ENCODE peak calls at places on chromosome 6, in ten cellular contexts. V, R, P, F, D, A, J, I, E and X are unnamed samples. For H3K36me3, the result is how much of the 10 kb centered on the place peaks cover.

GRCh38 chr6:56387621-56388413 is 140.4 kb upstream of the COL21A1 start:
- DNase-seq in V (peak), R (no peak), P (no peak), F (no peak), D (peak), A (no peak), J (no peak), I (no peak), E (no peak), X (peak)

GRCh38 chr6:43455034-43455747 is at the start of gene DLK2:
- DNase-seq in V (peak), R (no peak), P (no peak), F (no peak), D (no peak), A (no peak), J (no peak), I (peak), E (no peak), X (no peak)

GRCh38 chr6:130183271-130184222 is 39.2 kb downstream of the SAMD3 start:
- DNase-seq in V (no peak), R (no peak), P (no peak), F (no peak), D (no peak), A (no peak), J (no peak), I (no peak), E (no peak), X (no peak)

GRCh38 chr6:5416250-5416649 is 154.9 kb downstream of the FARS2 start:
- DNase-seq in V (no peak), R (no peak), P (no peak), F (no peak), D (no peak), A (no peak), J (no peak), I (no peak), E (no peak), X (no peak)

GRCh38 chr6:72411872-72412708 is 209.8 kb upstream of the KCNQ5 start:
- DNase-seq in V (peak), R (peak), P (peak), F (peak), D (peak), A (peak), J (peak), I (peak), E (peak), X (peak)

GRCh38 chr6:160137130-160137988 is 15.7 kb downstream of the SLC22A1 start:
- DNase-seq in V (peak), R (no peak), P (no peak), F (no peak), D (no peak), A (no peak), J (no peak), I (no peak), E (no peak), X (no peak)

GRCh38 chr6:17045581-17046322 is 56.1 kb upstream of the STMND1 start:
- DNase-seq in V (no peak), R (no peak), P (no peak), F (no peak), D (no peak), A (no peak), J (no peak), I (no peak), E (no peak), X (no peak)

GRCh38 chr6:63491104-63491503 is 81.2 kb upstream of the LOC128125822 start:
- DNase-seq in V (no peak), R (no peak), P (no peak), F (no peak), D (no peak), A (no peak), J (no peak), I (no peak), E (no peak), X (no peak)

GRCh38 chr6:43707269-43707668 is 19.7 kb upstream of the MRPS18A start:
- DNase-seq in V (no peak), R (no peak), P (no peak), F (no peak), D (no peak), A (no peak), J (no peak), I (no peak), E (no peak), X (no peak)

GRCh38 chr6:169217972-169218371 is 35.7 kb downstream of the THBS2 start:
- DNase-seq in V (no peak), R (no peak), P (no peak), F (no peak), D (no peak), A (no peak), J (no peak), I (no peak), E (no peak), X (no peak)

GRCh38 chr6:40358473-40359460 is 228.4 kb downstream of the LRFN2 start:
- DNase-seq in V (no peak), R (no peak), P (no peak), F (no peak), D (no peak), A (no peak), J (no peak), I (no peak), E (no peak), X (no peak)

GRCh38 chr6:20954325-20954724 is 420.1 kb downstream of the CDKAL1 start:
- DNase-seq in V (no peak), R (no peak), P (no peak), F (no peak), D (no peak), A (no peak), J (no peak), I (no peak), E (no peak), X (no peak)

GRCh38 chr6:56984884-56985283 is 30.0 kb downstream of the BEND6 start:
- DNase-seq in V (no peak), R (no peak), P (no peak), F (no peak), D (no peak), A (no peak), J (no peak), I (no peak), E (no peak), X (no peak)

GRCh38 chr6:44128020-44128917 is 915 bp downstream of the TMEM63B start:
- DNase-seq in V (peak), R (peak), P (peak), F (no peak), D (peak), A (no peak), J (peak), I (peak), E (peak), X (peak)

GRCh38 chr6:148878683-148879082 is 131.9 kb downstream of the UST start:
- DNase-seq in V (no peak), R (no peak), P (no peak), F (no peak), D (no peak), A (no peak), J (no peak), I (no peak), E (no peak), X (no peak)

GRCh38 chr6:39302669-39303424 is 11.4 kb downstream of the KCNK17 start:
- DNase-seq in V (peak), R (peak), P (peak), F (peak), D (peak), A (peak), J (peak), I (peak), E (peak), X (peak)

GRCh38 chr6:88920088-88920487 is 43.3 kb downstream of the RNGTT start:
- DNase-seq in V (no peak), R (no peak), P (no peak), F (no peak), D (no peak), A (no peak), J (no peak), I (no peak), E (no peak), X (no peak)

GRCh38 chr6:157246048-157246630 is 77.2 kb downstream of the TMEM242 start:
- DNase-seq in V (no peak), R (no peak), P (peak), F (no peak), D (no peak), A (no peak), J (peak), I (no peak), E (peak), X (no peak)

GRCh38 chr6:158853072-158853871 is 34.1 kb upstream of the EZR start:
- DNase-seq in V (peak), R (peak), P (peak), F (no peak), D (peak), A (peak), J (peak), I (peak), E (no peak), X (peak)

GRCh38 chr6:35972471-35972985 is 51.6 kb upstream of the SRPK1 start:
- DNase-seq in V (no peak), R (no peak), P (no peak), F (no peak), D (no peak), A (no peak), J (peak), I (no peak), E (no peak), X (no peak)

GRCh38 chr6:76416821-76417605 is 344.6 kb upstream of the IMPG1 start:
- DNase-seq in V (no peak), R (no peak), P (no peak), F (no peak), D (no peak), A (no peak), J (no peak), I (peak), E (no peak), X (no peak)

GRCh38 chr6:132768051-132768517 is 10.4 kb upstream of the VNN2 start:
- DNase-seq in V (peak), R (no peak), P (no peak), F (no peak), D (peak), A (peak), J (peak), I (peak), E (no peak), X (peak)

GRCh38 chr6:18262812-18263560 is 1.3 kb downstream of the DEK start:
- DNase-seq in V (no peak), R (no peak), P (no peak), F (no peak), D (no peak), A (no peak), J (no peak), I (no peak), E (no peak), X (no peak)
- H3K36me3 ChIP-seq in V (under half), R (under half), P (under half), F (under half), D (under half), A (under half), J (under half), I (under half), E (under half), X (under half)

GRCh38 chr6:112384511-112384910 is 37.4 kb downstream of the RFPL4B start:
- DNase-seq in V (no peak), R (no peak), P (no peak), F (no peak), D (no peak), A (no peak), J (no peak), I (no peak), E (no peak), X (no peak)
- TF ChIP-seq POLR2A in V (no peak), R (no peak), P (no peak), F (no peak), D (no peak), A (no peak), J (no peak), I (no peak), E (no peak), X (no peak)

GRCh38 chr6:37745748-37746147 is 48.1 kb upstream of the MDGA1 start:
- DNase-seq in V (no peak), R (no peak), P (no peak), F (no peak), D (no peak), A (no peak), J (no peak), I (no peak), E (no peak), X (no peak)

GRCh38 chr6:37742401-37742760 is 44.7 kb upstream of the MDGA1 start:
- DNase-seq in V (no peak), R (no peak), P (no peak), F (no peak), D (no peak), A (no peak), J (no peak), I (no peak), E (no peak), X (no peak)

GRCh38 chr6:37739618-37740017 is 41.9 kb upstream of the MDGA1 start:
- DNase-seq in V (no peak), R (no peak), P (no peak), F (no peak), D (no peak), A (no peak), J (no peak), I (no peak), E (no peak), X (no peak)

GRCh38 chr6:37738216-37738615 is 40.5 kb upstream of the MDGA1 start:
- DNase-seq in V (no peak), R (no peak), P (no peak), F (no peak), D (no peak), A (no peak), J (no peak), I (no peak), E (no peak), X (no peak)

DNA sequence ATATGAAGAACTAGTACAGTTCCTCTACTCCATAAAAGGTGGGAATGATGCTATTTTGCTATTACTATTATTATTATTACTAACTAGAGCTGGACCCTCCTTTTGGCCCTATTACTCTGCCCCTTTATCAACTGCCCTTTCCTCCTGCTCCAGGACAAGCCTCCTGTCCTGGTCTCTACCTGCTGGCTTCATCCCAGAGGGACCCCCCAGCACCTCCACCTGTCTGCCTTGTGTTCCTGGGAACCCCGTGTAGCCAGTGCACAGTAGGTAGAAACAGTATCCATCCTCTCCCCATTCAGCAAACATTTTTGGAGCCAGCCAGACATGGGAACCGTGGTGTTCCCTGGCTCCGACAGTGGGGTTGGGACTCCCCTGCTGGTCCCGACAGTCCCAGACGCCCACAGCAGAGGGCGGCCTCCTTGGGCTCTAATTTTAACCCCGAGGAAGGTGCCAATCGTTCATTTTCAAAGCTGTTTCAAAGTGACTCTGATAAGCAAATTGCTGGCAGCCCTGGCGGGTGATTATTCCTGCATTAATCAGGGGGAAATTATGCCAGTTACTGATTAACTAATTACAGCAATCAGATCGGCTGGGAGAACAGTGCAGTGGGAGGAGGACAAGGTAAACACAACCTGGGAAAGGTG is 44.2 kb upstream of the MDGA1 start:
- DNase-seq in V (peak), R (no peak), P (no peak), F (no peak), D (peak), A (no peak), J (no peak), I (peak), E (no peak), X (no peak)
- TF ChIP-seq CTCF in V (peak), R (no peak), P (no peak), F (no peak), D (peak), A (peak), J (peak), I (peak), E (no peak), X (no peak)

GRCh38 chr6:136309729-136310311 is 20.2 kb upstream of the BCLAF1 start:
- DNase-seq in V (no peak), R (no peak), P (no peak), F (no peak), D (no peak), A (no peak), J (no peak), I (no peak), E (no peak), X (no peak)

GRCh38 chr6:136309171-136309570 is 19.5 kb upstream of the BCLAF1 start:
- DNase-seq in V (no peak), R (no peak), P (no peak), F (no peak), D (no peak), A (no peak), J (no peak), I (no peak), E (no peak), X (no peak)

GRCh38 chr6:136307351-136307750 is 17.7 kb upstream of the BCLAF1 start:
- DNase-seq in V (no peak), R (no peak), P (no peak), F (no peak), D (no peak), A (no peak), J (no peak), I (no peak), E (no peak), X (no peak)

GRCh38 chr6:136304410-136304809 is 14.8 kb upstream of the BCLAF1 start:
- DNase-seq in V (no peak), R (no peak), P (no peak), F (no peak), D (no peak), A (no peak), J (no peak), I (no peak), E (no peak), X (no peak)

DNA sequence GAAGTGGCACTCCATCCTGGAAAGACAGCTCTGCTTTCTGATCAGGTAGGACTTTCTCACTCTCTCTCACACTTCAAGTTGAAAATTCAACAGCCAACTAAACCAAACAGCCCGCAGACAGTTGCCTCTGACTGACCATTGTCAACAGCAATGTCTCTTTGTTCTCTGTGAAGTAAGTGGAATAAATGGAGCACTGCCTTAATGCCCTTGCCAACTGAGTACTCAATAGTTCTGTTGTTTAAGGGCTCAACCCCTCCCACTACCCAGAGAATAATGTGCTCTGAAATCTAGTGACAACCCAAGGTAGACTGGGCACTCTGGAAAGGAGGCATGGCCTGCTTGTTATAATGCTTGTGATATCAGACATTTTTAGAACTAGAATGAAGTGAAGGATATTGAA is 16.8 kb upstream of the BCLAF1 start:
- DNase-seq in V (no peak), R (no peak), P (no peak), F (no peak), D (no peak), A (no peak), J (no peak), I (no peak), E (no peak), X (no peak)
- H3K36me3 ChIP-seq in V (under half), R (under half), P (under half), F (under half), D (under half), A (under half), J (under half), I (under half), E (under half), X (under half)

DNA sequence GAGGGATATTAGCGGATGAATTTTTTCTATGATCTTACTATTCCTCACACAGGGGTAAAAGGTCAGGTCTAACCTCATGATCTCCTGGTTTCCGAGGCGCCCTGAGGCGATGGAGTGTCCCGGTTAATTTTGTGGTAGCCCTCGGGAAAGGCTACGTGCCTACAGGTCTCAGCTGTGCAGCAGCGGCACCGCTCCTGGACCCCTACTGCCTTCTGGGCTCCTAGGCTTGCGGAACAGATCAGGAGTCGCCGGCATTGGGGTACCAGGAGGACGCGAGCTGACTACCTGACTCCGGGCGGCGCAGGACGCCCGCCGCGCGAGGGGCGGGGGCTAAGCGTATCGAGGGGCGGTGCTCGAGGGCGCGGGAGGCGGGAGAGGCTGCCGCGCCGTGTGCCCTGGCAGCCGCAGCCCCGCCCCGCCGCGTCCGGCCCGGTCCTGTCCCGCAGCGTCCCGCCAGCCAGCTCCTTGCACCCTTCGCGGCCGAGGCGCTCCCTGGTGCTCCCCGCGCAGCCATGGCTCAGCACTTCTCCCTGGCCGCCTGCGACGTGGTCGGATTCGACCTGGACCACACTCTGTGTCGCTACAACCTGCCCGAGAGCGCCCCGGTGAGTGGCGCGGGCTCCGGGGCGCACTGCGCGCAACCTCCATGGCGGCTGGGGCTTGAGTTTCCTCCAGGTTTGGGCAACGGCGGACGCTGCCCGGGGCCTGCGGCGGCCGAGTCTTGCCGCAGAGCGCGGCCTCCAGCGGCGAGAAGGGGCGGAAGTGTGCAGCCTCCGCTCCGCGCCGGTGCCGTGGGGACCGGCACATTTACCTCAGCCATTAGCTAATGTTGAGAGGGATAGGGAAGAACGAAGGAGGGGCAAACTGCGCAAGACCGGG is at the start of gene NT5DC1:
- DNase-seq in V (peak), R (peak), P (peak), F (peak), D (peak), A (peak), J (peak), I (peak), E (peak), X (peak)
- TF ChIP-seq POLR2A in V (peak), R (no peak), P (peak), F (peak), D (peak), A (peak), J (no peak), I (peak), E (no peak), X (peak)

GRCh38 chr6:154411076-154411475 is 54.5 kb upstream of the IPCEF1 start:
- DNase-seq in V (no peak), R (no peak), P (no peak), F (no peak), D (no peak), A (no peak), J (no peak), I (no peak), E (no peak), X (no peak)

GRCh38 chr6:154410619-154411044 is 54.0 kb upstream of the IPCEF1 start:
- DNase-seq in V (peak), R (no peak), P (peak), F (peak), D (no peak), A (no peak), J (peak), I (peak), E (peak), X (peak)

GRCh38 chr6:154407440-154407839 is 50.8 kb upstream of the IPCEF1 start:
- DNase-seq in V (no peak), R (no peak), P (no peak), F (no peak), D (no peak), A (no peak), J (no peak), I (no peak), E (no peak), X (no peak)

GRCh38 chr6:154410215-154410614 is 53.6 kb upstream of the IPCEF1 start:
- DNase-seq in V (no peak), R (no peak), P (no peak), F (no peak), D (no peak), A (no peak), J (no peak), I (no peak), E (no peak), X (no peak)

GRCh38 chr6:154408906-154409500 is 52.4 kb upstream of the IPCEF1 start:
- DNase-seq in V (no peak), R (no peak), P (peak), F (no peak), D (no peak), A (no peak), J (no peak), I (peak), E (no peak), X (no peak)
- TF ChIP-seq CTCF in V (no peak), R (no peak), P (no peak), F (peak), D (no peak), A (no peak), J (no peak), I (peak), E (peak), X (no peak)

GRCh38 chr6:137874204-137875001 is 7.3 kb downstream of the TNFAIP3 start:
- DNase-seq in V (no peak), R (no peak), P (no peak), F (no peak), D (peak), A (no peak), J (no peak), I (peak), E (no peak), X (no peak)

GRCh38 chr6:137876547-137876946 is 9.5 kb downstream of the TNFAIP3 start:
- DNase-seq in V (no peak), R (no peak), P (no peak), F (no peak), D (no peak), A (no peak), J (no peak), I (no peak), E (no peak), X (no peak)

GRCh38 chr6:137877113-137877512 is 10.1 kb downstream of the TNFAIP3 start:
- DNase-seq in V (no peak), R (no peak), P (no peak), F (no peak), D (no peak), A (no peak), J (no peak), I (no peak), E (no peak), X (no peak)

GRCh38 chr6:137873273-137873762 is 6.3 kb downstream of the TNFAIP3 start:
- DNase-seq in V (peak), R (no peak), P (peak), F (peak), D (peak), A (no peak), J (peak), I (peak), E (peak), X (peak)

GRCh38 chr6:137875606-137876005 is 8.5 kb downstream of the TNFAIP3 start:
- DNase-seq in V (no peak), R (no peak), P (no peak), F (no peak), D (no peak), A (no peak), J (no peak), I (no peak), E (no peak), X (no peak)
- H3K36me3 ChIP-seq in V (under half), R (under half), P (under half), F (half or more), D (half or more), A (under half), J (under half), I (half or more), E (half or more), X (under half)